ENCODE peak calls at places on chromosomes 13 and 19, in eight cellular contexts. E is HCT116, G is GM23338, B is K562, C is HL-60, R is HepG2, S is GM12878, M is SK-N-SH. I is an unnamed sample.

GRCh38 chr19:18879579-18880373 is 16.2 kb downstream of the CERS1 start:
- DNase-seq in G (peak; percentile 90), B (peak; percentile 91), S (no peak), E (peak; percentile 46), M (peak; percentile 88), C (no peak), R (no peak), I (no peak)

GRCh38 chr13:24153979-24154378 is 6.5 kb upstream of the SPATA13 start:
- DNase-seq in E (no peak), S (no peak), M (no peak), G (no peak), B (no peak), C (no peak), R (no peak), I (no peak)

GRCh38 chr13:108005231-108005630 is 210.1 kb downstream of the LIG4 start:
- DNase-seq in G (no peak), M (no peak), S (no peak), R (no peak), C (no peak), B (no peak), E (no peak), I (no peak)

GRCh38 chr19:33687761-33688656 is 66.3 kb downstream of the CHST8 start:
- DNase-seq in S (no peak), B (no peak), R (no peak), M (peak; percentile 49), G (no peak), E (no peak), C (no peak), I (no peak)

GRCh38 chr13:42883771-42884170 is 102.4 kb downstream of the FAM216B start:
- DNase-seq in E (peak; percentile 2), C (no peak), B (no peak), S (no peak), G (no peak), M (peak; percentile 61), R (no peak), I (no peak)

GRCh38 chr13:91158015-91158390 is 189.5 kb upstream of the MIR17HG start:
- DNase-seq in M (no peak), E (no peak), C (no peak), G (no peak), B (no peak), R (no peak), S (no peak), I (no peak)

GRCh38 chr19:5129691-5130090 is 160.8 kb downstream of the KDM4B start:
- DNase-seq in C (no peak), S (no peak), R (no peak), G (no peak), M (no peak), B (no peak), E (no peak), I (no peak)

GRCh38 chr13:33140161-33140560 is 123.9 kb downstream of the KL start:
- DNase-seq in M (peak; percentile 71), C (no peak), B (no peak), S (no peak), G (no peak), E (no peak), R (no peak), I (no peak)

GRCh38 chr19:46970815-46971214 is 48.8 kb upstream of the NPAS1 start:
- DNase-seq in G (no peak), R (no peak), S (no peak), C (no peak), E (peak; percentile 48), B (no peak), M (no peak), I (peak; percentile 50)

GRCh38 chr19:40341601-40342482 is 6.4 kb downstream of the C19orf47 start:
- DNase-seq in C (no peak), M (no peak), R (no peak), E (no peak), G (no peak), S (no peak), B (no peak), I (no peak)

GRCh38 chr19:40736661-40737060 is 13.6 kb downstream of the ACTMAP start:
- DNase-seq in R (no peak), M (no peak), C (no peak), S (no peak), G (no peak), E (no peak), B (no peak), I (no peak)

GRCh38 chr19:45187421-45188100 is 9.0 kb downstream of the BLOC1S3 start:
- DNase-seq in S (no peak), G (peak; percentile 93), B (peak; percentile 59), C (no peak), M (peak; percentile 67), E (no peak), R (peak; percentile 49), I (no peak)

GRCh38 chr13:37869756-37870488 is at the start of gene TRPC4:
- DNase-seq in S (no peak), E (no peak), B (peak; percentile 54), R (peak; percentile 12), M (peak; percentile 33), G (peak; percentile 84), C (no peak), I (no peak)

DNA sequence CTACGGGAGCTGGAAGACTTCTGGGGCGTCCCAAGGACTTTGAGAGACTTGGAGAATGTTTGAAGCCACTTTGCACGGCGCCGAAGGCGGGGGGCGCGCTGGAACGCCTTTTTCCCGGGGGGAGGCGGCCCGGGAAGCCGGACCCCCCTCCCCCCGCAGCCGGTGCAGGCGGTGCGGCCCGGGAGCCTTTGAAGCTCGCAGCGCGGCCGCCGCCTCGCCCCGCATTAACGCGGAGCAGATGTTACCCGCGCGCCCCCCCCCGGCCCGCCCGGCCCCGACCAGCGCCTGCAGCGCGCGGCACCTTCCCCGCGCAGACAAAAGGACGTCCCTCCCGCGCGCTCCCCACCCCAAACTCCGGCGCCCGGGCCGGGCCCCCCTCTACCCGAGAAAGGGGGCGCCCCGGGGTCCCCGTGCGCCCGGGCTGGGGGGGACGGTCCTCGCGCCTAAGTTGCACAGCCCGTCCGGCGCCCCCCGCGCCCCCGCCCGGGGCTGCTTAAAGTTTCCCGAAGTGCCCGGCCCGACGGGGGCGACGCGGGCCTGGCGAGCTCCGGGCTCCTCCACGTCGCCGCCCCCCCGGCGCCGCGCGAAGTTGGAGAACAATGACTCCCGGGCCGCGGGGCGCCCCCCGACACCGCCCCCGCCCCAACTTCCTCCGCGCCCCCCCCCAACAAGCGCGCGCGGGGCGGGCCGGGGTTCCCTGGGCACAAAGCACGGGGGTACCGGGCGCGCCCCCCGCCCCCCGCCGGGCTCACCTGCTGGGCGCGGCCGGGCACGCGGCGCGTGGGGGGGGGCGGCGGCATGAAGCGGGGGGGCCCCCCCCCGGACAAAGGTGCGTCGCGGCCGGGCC is 644 bp downstream of the TCF3 start:
- DNase-seq in E (no peak), B (peak; percentile 73), G (peak; percentile 58), C (peak; percentile 35), M (peak; percentile 82), R (no peak), S (no peak), I (no peak)
- TF ChIP-seq POLR2AphosphoS5 in E (no peak), B (no peak), G (no peak), C (no peak), M (no peak), R (no peak), S (peak; percentile 38), I (no peak)

DNA sequence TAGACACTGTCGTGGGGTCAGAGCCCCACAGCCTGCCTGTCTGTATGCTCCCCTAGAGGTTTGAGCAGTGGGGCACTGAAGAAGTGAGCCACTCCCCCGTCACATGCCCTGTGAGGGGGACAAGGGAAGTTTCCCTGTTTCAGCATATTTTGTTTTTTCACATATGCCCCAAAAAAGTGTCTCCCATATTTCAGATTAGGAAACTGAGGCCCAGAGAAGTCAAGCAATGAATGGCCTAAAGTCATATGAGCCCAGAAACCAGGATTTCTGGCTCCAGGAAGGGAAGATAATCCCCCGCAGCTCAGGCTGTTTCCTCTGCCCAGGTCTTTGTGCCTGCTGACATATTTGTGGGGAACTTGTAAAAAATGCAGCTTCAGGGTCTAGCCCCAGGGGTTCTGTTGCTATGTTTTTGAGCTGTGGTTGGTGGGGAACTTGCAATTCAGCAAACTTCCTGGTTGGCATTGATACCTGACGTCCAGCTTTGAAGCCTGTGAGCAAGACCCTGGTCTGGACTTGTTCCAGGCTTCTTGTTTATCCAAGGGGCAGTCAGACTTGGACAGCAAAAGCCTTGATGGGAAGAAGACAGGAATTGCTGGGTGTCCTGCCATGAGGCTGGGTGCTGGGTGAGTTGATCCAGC is 9.5 kb downstream of the RASL11A start:
- DNase-seq in M (no peak), G (no peak), S (no peak), C (no peak), E (no peak), B (no peak), R (no peak), I (no peak)
- TF ChIP-seq REST in M (no peak), G (no peak), S (no peak), C (no peak), E (no peak), B (no peak), R (no peak), I (no peak)

GRCh38 chr19:2247433-2248101 is 1.6 kb upstream of the AMH start:
- DNase-seq in E (no peak), M (peak; percentile 30), S (no peak), R (no peak), G (no peak), B (no peak), C (no peak), I (no peak)

GRCh38 chr19:2245273-2245672 is 3.9 kb upstream of the AMH start:
- DNase-seq in R (no peak), M (no peak), E (no peak), C (no peak), B (no peak), S (no peak), G (no peak), I (no peak)

GRCh38 chr19:2246801-2247361 is 2.2 kb upstream of the AMH start:
- DNase-seq in B (no peak), M (peak; percentile 49), R (no peak), S (no peak), G (no peak), E (no peak), C (no peak), I (no peak)

GRCh38 chr19:2244486-2244885 is 4.6 kb upstream of the AMH start:
- DNase-seq in B (no peak), R (no peak), S (no peak), E (no peak), C (no peak), M (peak; percentile 24), G (no peak), I (no peak)

DNA sequence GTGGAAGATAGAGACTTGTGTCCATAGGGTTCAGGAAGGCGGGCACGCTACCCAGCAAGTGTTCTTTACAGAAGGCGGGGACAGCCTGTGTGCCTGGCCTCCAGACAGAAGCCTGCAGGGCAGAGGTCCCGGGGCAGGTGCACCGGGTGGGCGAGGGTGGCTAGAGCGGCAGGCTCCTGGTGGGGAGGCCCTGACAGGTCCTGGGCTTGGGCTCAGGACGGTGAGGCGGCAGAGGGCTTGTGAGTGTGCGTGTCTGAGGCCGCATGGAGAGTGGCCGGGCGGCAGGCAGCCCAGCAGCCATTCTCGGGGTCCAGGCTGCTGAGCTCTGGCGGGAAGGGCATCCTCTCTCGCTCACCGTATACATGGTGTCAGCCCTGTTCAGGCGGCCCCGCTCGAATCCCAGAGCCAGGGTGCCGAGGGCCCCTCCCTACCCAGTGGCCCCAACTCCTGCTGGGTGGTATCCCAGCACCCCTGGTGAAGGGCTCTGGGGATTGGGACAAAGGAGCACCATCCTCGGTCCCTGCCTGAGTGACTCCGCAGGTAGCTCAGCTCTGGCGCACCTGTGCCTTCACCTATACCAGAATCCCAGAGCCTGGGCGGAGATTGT is 3.0 kb upstream of the AMH start:
- DNase-seq in S (no peak), E (no peak), B (no peak), R (no peak), G (no peak), M (no peak), C (no peak), I (no peak)
- TF ChIP-seq POLR2AphosphoS5 in S (no peak), E (no peak), B (no peak), R (no peak), G (no peak), M (no peak), C (no peak), I (no peak)

GRCh38 chr13:50693755-50694154 is 149.7 kb downstream of the DLEU7 start:
- DNase-seq in M (no peak), S (no peak), E (no peak), B (no peak), G (peak; percentile 13), C (no peak), R (no peak), I (no peak)
- TF ChIP-seq REST in M (no peak), S (no peak), E (no peak), B (no peak), G (no peak), C (no peak), R (no peak), I (no peak)